ENCODE peak calls at places on chromosomes 1 and 21, in four cellular contexts. Q, C, O and X are unnamed samples.

GRCh38 chr1:208146650-208147049 is 97.5 kb downstream of the PLXNA2 start:
- DNase-seq in C (no peak), Q (no peak), O (no peak), X (no peak)

GRCh38 chr1:15083578-15083977 is 70.0 kb upstream of the TMEM51 start:
- DNase-seq in O (no peak), C (no peak), Q (no peak), X (peak)

GRCh38 chr1:61012365-61012764 is 70.0 kb upstream of the NFIA start:
- DNase-seq in C (no peak), O (no peak), Q (no peak), X (no peak)

GRCh38 chr1:3402258-3403010 is 52.0 kb upstream of the ARHGEF16 start:
- DNase-seq in O (no peak), C (no peak), Q (no peak), X (no peak)

GRCh38 chr1:119286587-119287181 is 81.9 kb upstream of the HAO2 start:
- DNase-seq in C (peak), Q (no peak), O (peak), X (no peak)

GRCh38 chr21:41763398-41763931 is 3.4 kb downstream of the RIPK4 start:
- DNase-seq in Q (no peak), C (no peak), O (peak), X (no peak)

GRCh38 chr1:201363455-201363854 is 14.0 kb downstream of the TNNT2 start:
- DNase-seq in O (no peak), C (no peak), Q (no peak), X (peak)

GRCh38 chr1:187891993-187892392 is 1063.2 kb downstream of the PLA2G4A start:
- DNase-seq in Q (no peak), O (peak), C (no peak), X (no peak)

GRCh38 chr1:21936366-21937031 is 611 bp downstream of the HSPG2 start:
- DNase-seq in C (peak), O (peak), Q (no peak), X (peak)

GRCh38 chr1:100313382-100313781 is 38.9 kb upstream of the CDC14A start:
- DNase-seq in C (no peak), Q (no peak), O (no peak), X (no peak)

GRCh38 chr1:55255901-55256300 is 40.7 kb upstream of the USP24 start:
- DNase-seq in C (no peak), Q (no peak), O (no peak), X (no peak)

GRCh38 chr1:242524571-242525359 is at the start of gene PLD5:
- DNase-seq in Q (no peak), O (peak), C (no peak), X (no peak)

GRCh38 chr1:156667968-156668709 is 9.1 kb downstream of the NES start:
- DNase-seq in Q (no peak), O (peak), C (no peak), X (no peak)

GRCh38 chr1:234970731-234971476 is 157.7 kb downstream of the TOMM20 start:
- DNase-seq in Q (no peak), O (peak), C (peak), X (peak)

GRCh38 chr1:118210051-118210722 is 25.2 kb upstream of the SPAG17 start:
- DNase-seq in Q (no peak), C (no peak), O (no peak), X (no peak)

GRCh38 chr1:230143534-230143933 is 76.5 kb downstream of the GALNT2 start:
- DNase-seq in Q (no peak), C (no peak), O (no peak), X (no peak)

GRCh38 chr1:247295274-247295684 is 36.4 kb downstream of the ZNF496 start:
- DNase-seq in O (peak), Q (no peak), C (no peak), X (no peak)

GRCh38 chr21:38861989-38862683 is 56.4 kb downstream of the ETS2 start:
- DNase-seq in C (no peak), Q (no peak), O (no peak), X (no peak)

GRCh38 chr1:155171836-155172731 is 1.0 kb downstream of the KRTCAP2 start:
- DNase-seq in Q (no peak), O (no peak), C (no peak), X (no peak)

GRCh38 chr1:246157516-246157915 is 349.6 kb downstream of the SMYD3 start:
- DNase-seq in O (no peak), Q (no peak), C (no peak), X (no peak)

GRCh38 chr21:46066843-46067331 is 31.0 kb upstream of the COL6A2 start:
- DNase-seq in O (peak), C (no peak), Q (no peak), X (peak)

GRCh38 chr1:173853074-173853473 is 14.7 kb downstream of the GAS5 start:
- DNase-seq in Q (no peak), O (peak), C (no peak), X (no peak)

GRCh38 chr1:24903011-24903461 is 27.0 kb downstream of the RUNX3 start:
- DNase-seq in O (no peak), C (no peak), Q (no peak), X (peak)

GRCh38 chr1:237383825-237384612 is 342.0 kb downstream of the RYR2 start:
- DNase-seq in C (peak), Q (no peak), O (no peak), X (no peak)

GRCh38 chr21:15057290-15057689 is 7.5 kb downstream of the NRIP1 start:
- DNase-seq in C (peak), O (peak), Q (no peak), X (no peak)

GRCh38 chr21:43829161-43829560 is 35.9 kb upstream of the AGPAT3 start:
- DNase-seq in O (no peak), C (no peak), Q (no peak), X (no peak)

GRCh38 chr1:202207292-202207691 is 13.7 kb downstream of the LGR6 start:
- DNase-seq in Q (no peak), O (peak), C (no peak), X (no peak)

GRCh38 chr1:175788586-175789252 is 45.3 kb upstream of the TNR start:
- DNase-seq in O (no peak), C (no peak), Q (no peak), X (no peak)

GRCh38 chr1:177505905-177506590 is 335.3 kb downstream of the BRINP2 start:
- DNase-seq in Q (no peak), C (no peak), O (no peak), X (no peak)

GRCh38 chr1:234600418-234601216 is 9.4 kb downstream of the IRF2BP2 start:
- DNase-seq in Q (no peak), C (peak), O (no peak), X (no peak)

GRCh38 chr1:91608876-91609275 is 108.2 kb downstream of the CDC7 start:
- DNase-seq in Q (no peak), O (no peak), C (no peak), X (no peak)

GRCh38 chr1:24263211-24263610 is 55.9 kb upstream of the GRHL3 start:
- DNase-seq in Q (no peak), C (no peak), O (no peak), X (no peak)

GRCh38 chr1:172916126-172916525 is 134.6 kb downstream of the TNFSF18 start:
- DNase-seq in C (no peak), O (no peak), Q (no peak), X (no peak)

GRCh38 chr1:2234762-2235113 is 6.6 kb downstream of the SKI start:
- DNase-seq in Q (no peak), C (no peak), O (no peak), X (peak)

GRCh38 chr1:223142269-223142668 is 779 bp downstream of the TLR5 start:
- DNase-seq in O (no peak), C (no peak), Q (no peak), X (no peak)

GRCh38 chr21:17758703-17759102 is 60.5 kb downstream of the C21orf91 start:
- DNase-seq in O (no peak), Q (no peak), C (no peak), X (no peak)

GRCh38 chr1:145758116-145758515 is 38.8 kb downstream of the CD160 start:
- DNase-seq in O (no peak), Q (no peak), C (no peak), X (no peak)

GRCh38 chr1:155179107-155180031 is 5.7 kb downstream of the TRIM46 start:
- DNase-seq in O (no peak), C (peak), Q (no peak), X (peak)

DNA sequence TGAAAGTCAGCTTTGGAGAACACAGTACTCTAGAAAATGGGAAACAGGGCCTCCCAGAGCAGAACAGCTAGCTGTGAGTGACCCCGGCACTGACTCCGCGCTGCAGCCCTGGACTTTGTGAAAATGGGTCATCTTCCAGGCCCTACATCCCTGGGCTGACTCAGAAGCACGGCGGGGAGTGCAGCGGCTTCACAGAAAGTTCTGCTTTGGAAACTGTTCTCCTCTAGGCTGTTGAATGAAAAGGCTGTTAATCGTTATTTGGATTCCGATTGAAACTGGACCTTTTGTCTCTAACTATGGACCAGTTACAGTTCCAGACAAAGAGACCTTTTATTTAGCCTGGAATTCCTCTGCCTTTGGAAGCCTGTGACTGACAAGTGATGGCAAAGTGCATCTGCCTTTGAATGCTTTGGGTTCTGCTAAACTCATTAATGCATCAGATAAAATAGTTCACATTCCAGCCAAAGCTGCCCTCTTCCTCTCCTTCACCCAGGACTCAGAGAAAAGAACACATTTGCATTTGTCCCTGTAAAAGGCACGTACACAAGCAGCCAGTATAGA is 144.9 kb upstream of the HOOK1 start:
- DNase-seq in O (peak), Q (no peak), C (no peak), X (peak)
- H3K9ac ChIP-seq in O (no peak), Q (no peak), C (no peak), X (no peak)

DNA sequence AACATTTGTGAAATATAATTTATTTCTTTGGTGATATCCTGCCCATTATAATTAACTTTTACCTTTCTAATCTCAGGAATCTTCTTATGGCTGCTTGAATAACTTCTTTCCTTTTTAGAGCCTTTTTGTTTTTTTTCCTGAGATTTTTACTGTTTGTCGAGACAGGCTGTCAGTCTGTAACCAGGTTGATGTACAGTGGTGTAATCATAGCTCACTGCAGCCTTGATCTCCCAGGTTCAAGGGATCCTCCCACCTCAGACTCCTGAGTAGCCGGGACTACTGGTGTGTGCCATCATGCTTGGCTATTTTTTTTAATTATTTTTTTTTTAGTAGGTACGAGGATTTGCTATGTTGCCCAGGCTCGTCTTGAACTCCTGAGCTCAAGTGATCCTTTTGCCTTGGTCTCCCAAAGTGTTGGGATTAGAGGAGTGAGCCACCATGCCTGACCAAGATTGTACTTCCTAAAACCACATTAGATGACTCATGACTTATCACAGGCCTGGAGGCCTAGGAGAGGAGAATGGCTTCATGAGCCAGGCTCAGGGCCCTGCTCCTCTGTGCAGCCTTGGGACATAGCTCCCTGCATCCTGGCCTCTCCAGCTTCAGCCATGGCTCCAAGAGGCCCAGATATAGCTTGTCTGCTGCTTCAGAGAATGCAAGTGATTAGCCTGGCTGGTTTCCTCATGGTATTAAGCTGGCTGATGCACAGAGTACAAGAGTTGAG is 48.6 kb downstream of the CTH start:
- DNase-seq in O (no peak), C (no peak), Q (no peak), X (no peak)
- H3K9ac ChIP-seq in O (no peak), C (no peak), Q (no peak), X (no peak)

DNA sequence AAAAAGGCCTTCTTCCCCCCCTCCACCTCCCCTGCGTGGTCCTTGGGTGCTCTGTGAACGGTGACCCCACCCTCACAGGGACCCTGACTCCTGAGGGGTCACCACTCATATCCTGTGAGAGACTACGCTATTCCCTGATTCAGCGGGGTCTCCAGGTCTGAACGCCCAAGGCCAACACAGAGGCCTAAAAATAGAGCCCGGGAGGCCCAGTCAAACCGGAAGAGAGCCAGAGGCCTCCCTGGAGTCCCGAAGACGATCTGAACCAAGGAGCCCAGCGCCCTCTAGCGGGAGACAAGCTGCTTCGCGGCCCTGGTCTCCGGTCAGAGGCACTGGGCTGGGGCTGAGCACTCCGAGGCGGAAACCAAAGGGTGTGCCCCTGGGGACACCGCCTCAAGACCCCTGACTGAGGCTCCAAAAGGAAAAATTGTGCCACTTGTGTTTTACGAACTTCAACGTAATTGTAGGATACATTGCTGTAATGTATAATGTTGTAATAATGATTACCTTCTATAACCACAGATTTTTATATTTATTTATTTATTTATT is 42.4 kb upstream of the PSEN2 start:
- DNase-seq in Q (peak), C (peak), O (peak), X (peak)
- H3K9ac ChIP-seq in Q (peak), C (peak), O (no peak), X (peak)

GRCh38 chr1:67459068-67459467 is 28.9 kb upstream of the SERBP1 start:
- DNase-seq in O (peak), Q (no peak), C (no peak), X (no peak)
- H3K9ac ChIP-seq in O (no peak), Q (no peak), C (no peak), X (no peak)

DNA sequence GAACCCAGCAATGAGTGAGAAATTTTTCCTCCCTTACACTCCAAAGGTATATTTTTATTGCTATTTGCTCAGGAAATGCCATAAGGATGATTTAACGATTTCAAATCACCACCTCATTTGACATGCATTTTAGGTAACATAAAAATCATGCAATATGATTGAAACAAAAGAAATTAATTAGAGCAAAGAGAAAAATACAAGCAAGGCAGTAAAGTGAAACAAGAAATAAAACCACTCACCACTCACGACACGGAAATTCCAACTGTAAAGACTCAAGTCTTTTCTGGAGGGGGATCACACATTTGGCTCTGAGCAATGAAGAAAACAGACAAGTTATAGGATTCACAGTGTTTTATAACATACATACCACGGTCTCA is 86.8 kb upstream of the ARHGAP29 start:
- DNase-seq in C (no peak), O (no peak), Q (no peak), X (no peak)
- H3K9ac ChIP-seq in C (no peak), O (no peak), Q (no peak), X (no peak)

DNA sequence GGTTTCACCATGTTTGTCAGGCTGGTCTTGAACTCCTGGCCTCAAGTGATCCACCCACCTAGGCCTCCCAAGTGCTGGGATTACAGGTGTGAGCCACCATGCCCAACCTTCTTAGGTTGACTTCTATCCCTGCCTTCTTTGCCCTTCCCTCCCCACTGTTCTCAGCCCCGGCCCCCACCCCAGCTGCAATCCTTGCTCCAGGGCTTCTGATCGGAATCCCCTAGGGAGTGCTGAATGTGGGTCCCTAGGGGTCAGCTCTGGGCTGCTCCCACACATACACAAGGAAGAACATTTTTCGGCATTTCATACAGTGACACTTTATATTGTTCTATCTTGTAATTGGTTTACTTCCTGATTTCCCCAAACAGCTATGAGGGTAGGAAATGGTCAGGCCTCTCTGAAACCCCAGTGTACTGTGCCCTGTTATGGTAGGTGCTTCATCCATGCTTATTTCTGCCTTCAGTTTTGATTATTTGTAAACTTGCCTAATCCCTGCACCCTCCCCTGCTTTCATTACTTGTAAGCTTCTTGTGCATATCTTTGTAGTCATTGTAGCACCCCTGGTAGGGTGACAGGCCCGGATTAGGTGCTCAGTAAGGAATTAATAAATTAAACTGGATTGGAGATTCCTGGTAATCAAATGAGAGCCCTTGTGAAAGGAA is 5.8 kb upstream of the SRP9 start:
- DNase-seq in Q (no peak), C (no peak), O (no peak), X (no peak)
- H3K9ac ChIP-seq in Q (no peak), C (no peak), O (no peak), X (peak)

DNA sequence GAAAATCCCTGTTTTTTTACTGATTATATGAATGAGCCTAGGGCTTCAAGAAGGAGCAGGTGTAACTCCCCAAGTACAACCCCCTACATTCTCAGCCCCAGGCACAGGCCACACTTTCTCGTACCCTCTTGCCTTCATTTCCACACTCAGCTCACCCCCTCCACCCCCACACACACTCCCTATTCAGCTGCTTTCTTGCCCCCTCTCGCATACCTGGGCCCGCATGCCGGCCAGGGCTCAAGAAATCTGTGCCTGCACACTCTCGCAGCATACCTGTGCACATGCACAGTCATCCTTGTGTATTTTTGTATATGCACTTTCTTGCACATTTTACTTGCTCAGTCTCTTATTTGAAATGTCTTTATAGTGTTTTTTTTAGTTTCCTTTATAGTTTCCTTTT is 2.0 kb downstream of the PTPRF start:
- DNase-seq in Q (no peak), O (no peak), C (peak), X (no peak)
- H3K9ac ChIP-seq in Q (no peak), O (no peak), C (no peak), X (no peak)

GRCh38 chr1:111364690-111365089 is 62.8 kb downstream of the OVGP1 start:
- DNase-seq in C (no peak), O (peak), Q (no peak), X (no peak)

GRCh38 chr1:111354584-111354983 is 63.9 kb downstream of the CHIA start:
- DNase-seq in C (no peak), O (no peak), Q (no peak), X (no peak)

GRCh38 chr1:111358964-111359363 is 68.3 kb downstream of the CHIA start:
- DNase-seq in C (no peak), O (no peak), Q (no peak), X (no peak)

GRCh38 chr1:111361761-111362160 is 65.8 kb downstream of the OVGP1 start:
- DNase-seq in O (no peak), C (no peak), Q (no peak), X (no peak)

GRCh38 chr1:111359376-111359775 is 68.2 kb downstream of the OVGP1 start:
- DNase-seq in Q (no peak), O (no peak), C (no peak), X (no peak)
- H3K9ac ChIP-seq in Q (no peak), O (no peak), C (no peak), X (no peak)